ENCODE peak calls at places on chromosomes 1 and 21, in five cellular contexts. S is GM10248, T is Peyer's patch, U is mucosa of descending colon, Q is activated B cell treated with CpG ODN at 0.5 μM for 24 hours. N is an unnamed sample.

GRCh38 chr1:1543706-1544099 is 3.3 kb upstream of the TMEM240 start:
- DNase-seq in S (no peak), Q (no peak), T (peak), U (no peak), N (no peak)

GRCh38 chr1:35085421-35085820 is 6.2 kb downstream of the ZMYM1 start:
- DNase-seq in U (no peak), Q (no peak), T (no peak), S (no peak), N (no peak)

GRCh38 chr1:156750932-156751723 is at the start of gene HDGF:
- DNase-seq in U (peak), S (no peak), T (peak), Q (peak), N (no peak)

GRCh38 chr1:17177654-17178053 is 27.3 kb upstream of the PADI1 start:
- DNase-seq in S (no peak), T (no peak), U (no peak), Q (no peak), N (no peak)

GRCh38 chr1:161054805-161055204 is 9.0 kb upstream of the USF1 start:
- DNase-seq in S (no peak), T (no peak), Q (no peak), U (no peak), N (no peak)

GRCh38 chr1:230307213-230307612 is 118.9 kb downstream of the PGBD5 start:
- DNase-seq in Q (no peak), U (no peak), S (no peak), T (no peak), N (no peak)

GRCh38 chr1:162690672-162691434 is 58.6 kb downstream of the DDR2 start:
- DNase-seq in Q (no peak), U (no peak), T (no peak), S (no peak), N (no peak)

GRCh38 chr1:107912614-107913013 is 52.4 kb downstream of the VAV3 start:
- DNase-seq in S (no peak), Q (no peak), T (no peak), U (no peak), N (no peak)

GRCh38 chr21:34690793-34691175 is 22.0 kb downstream of the CLIC6 start:
- DNase-seq in U (no peak), T (no peak), Q (no peak), S (no peak), N (no peak)

GRCh38 chr21:34687065-34687464 is 18.3 kb downstream of the CLIC6 start:
- DNase-seq in U (no peak), T (no peak), S (no peak), Q (no peak), N (no peak)

GRCh38 chr21:34690041-34690792 is 21.4 kb downstream of the CLIC6 start:
- DNase-seq in U (no peak), S (no peak), Q (no peak), T (no peak), N (no peak)

GRCh38 chr21:34688715-34689114 is 19.9 kb downstream of the CLIC6 start:
- DNase-seq in U (no peak), T (no peak), Q (no peak), S (no peak), N (no peak)

GRCh38 chr21:34688145-34688544 is 19.4 kb downstream of the CLIC6 start:
- DNase-seq in S (no peak), T (no peak), Q (no peak), U (no peak), N (no peak)
- TF ChIP-seq CTCF in S (peak), T (no peak), Q (no peak), U (no peak), N (no peak)

DNA sequence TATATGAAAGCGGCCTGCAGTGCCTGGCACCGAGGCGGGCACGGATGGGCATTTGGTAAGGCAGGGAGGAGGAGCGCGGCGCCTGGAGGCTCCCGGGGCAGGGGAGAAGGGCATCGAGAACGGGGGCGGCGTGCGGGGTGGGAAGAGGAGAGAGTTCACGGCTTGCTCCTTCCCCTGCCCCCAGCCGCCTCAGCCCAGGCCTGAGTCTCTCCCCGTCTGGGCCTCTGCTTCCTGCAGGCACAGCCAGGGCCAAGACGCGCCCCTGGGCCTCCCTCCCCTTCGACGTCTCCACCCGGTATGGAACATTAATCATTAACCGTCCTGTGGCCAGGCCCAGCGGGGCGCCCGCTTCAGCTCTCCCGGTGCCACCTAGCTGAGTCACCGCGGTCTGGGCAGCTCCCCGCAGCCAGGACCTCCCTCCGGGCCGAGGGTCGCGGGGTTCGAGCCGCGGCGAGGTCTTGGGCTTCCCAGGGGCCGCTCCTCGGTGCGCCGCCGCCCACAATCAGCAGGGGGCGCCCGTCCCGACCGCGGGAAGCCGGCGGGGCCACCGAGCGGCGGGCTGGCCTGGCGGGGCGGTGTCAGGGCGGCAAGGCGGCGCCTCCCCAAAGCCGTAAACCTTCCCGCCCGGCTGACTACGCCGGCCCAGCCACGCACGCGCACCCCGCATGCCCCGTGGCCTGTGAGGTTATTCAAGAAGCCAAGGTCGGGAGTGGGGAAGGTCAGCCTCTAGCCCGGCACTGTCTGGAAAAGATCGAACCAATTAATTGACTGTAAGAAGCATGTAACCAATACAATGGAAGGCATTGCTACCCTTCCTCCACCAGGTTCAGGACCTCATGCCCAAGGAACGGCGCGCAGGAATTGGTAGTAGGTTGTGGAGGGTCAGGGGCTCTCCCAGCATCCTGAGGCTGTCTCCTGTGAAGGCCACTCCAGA is 23.4 kb upstream of the RD3 start:
- DNase-seq in U (peak), T (peak), S (peak), Q (peak), N (peak)
- TF ChIP-seq CTCF in U (peak), T (peak), S (peak), Q (no peak), N (peak)

GRCh38 chr1:216114180-216114579 is 309.1 kb downstream of the USH2A start:
- DNase-seq in U (no peak), Q (no peak), S (no peak), T (no peak), N (no peak)

GRCh38 chr1:216124382-216124781 is 298.9 kb downstream of the USH2A start:
- DNase-seq in U (no peak), Q (no peak), T (no peak), S (no peak), N (no peak)

GRCh38 chr1:216119600-216119999 is 303.6 kb downstream of the USH2A start:
- DNase-seq in S (peak), U (no peak), T (no peak), Q (no peak), N (no peak)
- TF ChIP-seq CTCF in S (peak), U (no peak), T (peak), Q (no peak), N (peak)

GRCh38 chr1:25168193-25169071 is 63.9 kb downstream of the SYF2 start:
- DNase-seq in U (peak), Q (no peak), S (no peak), T (no peak), N (no peak)
- TF ChIP-seq CTCF in U (no peak), Q (no peak), S (no peak), T (peak), N (peak)

GRCh38 chr1:53592521-53592982 is 133.4 kb downstream of the DMRTB1 start:
- DNase-seq in U (peak), S (no peak), Q (no peak), T (no peak), N (no peak)

GRCh38 chr1:53594391-53595180 is 135.4 kb downstream of the DMRTB1 start:
- DNase-seq in U (no peak), S (no peak), Q (no peak), T (no peak), N (no peak)

GRCh38 chr1:53592985-53593757 is 134.0 kb downstream of the DMRTB1 start:
- DNase-seq in S (no peak), U (no peak), Q (no peak), T (no peak), N (no peak)

GRCh38 chr1:53591924-53592323 is 132.7 kb downstream of the DMRTB1 start:
- DNase-seq in U (no peak), S (no peak), Q (no peak), T (no peak), N (no peak)

GRCh38 chr1:53593758-53594380 is 134.7 kb downstream of the DMRTB1 start:
- DNase-seq in T (no peak), U (peak), S (no peak), Q (no peak), N (no peak)
- TF ChIP-seq CTCF in T (no peak), U (no peak), S (no peak), Q (no peak), N (peak)

GRCh38 chr1:100569888-100570287 is 31.9 kb downstream of the GPR88 start:
- DNase-seq in S (no peak), U (no peak), Q (no peak), T (no peak), N (no peak)

GRCh38 chr1:100580446-100580845 is 42.5 kb downstream of the GPR88 start:
- DNase-seq in Q (no peak), U (no peak), T (no peak), S (no peak), N (no peak)

GRCh38 chr1:100573960-100574359 is 36.0 kb downstream of the GPR88 start:
- DNase-seq in T (no peak), U (no peak), S (no peak), Q (no peak), N (no peak)

GRCh38 chr1:100578201-100578600 is 40.3 kb downstream of the GPR88 start:
- DNase-seq in Q (no peak), S (no peak), T (no peak), U (no peak), N (no peak)

DNA sequence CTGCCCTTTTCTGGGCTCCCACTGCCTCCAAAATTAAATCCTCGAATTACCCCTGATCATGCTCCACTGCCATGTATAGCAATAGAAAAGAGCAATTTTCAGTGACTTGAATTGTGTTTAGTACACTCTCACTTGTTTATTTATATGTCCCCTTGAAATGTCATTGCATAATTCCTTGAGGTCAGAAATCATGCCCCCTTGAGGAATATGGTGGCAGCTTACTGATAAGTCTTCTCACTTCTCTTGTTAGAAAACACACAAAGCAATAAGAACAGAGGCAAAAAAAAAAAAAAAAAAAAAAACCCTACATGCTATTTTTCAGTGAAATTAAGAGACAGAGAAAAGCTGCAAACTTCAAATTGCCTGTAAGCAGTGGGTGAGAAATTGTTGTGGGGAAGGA is 37.5 kb downstream of the GPR88 start:
- DNase-seq in Q (no peak), T (no peak), S (no peak), U (no peak), N (no peak)
- TF ChIP-seq CTCF in Q (no peak), T (no peak), S (no peak), U (no peak), N (no peak)

GRCh38 chr1:63189677-63190076 is 132.7 kb upstream of the FOXD3 start:
- DNase-seq in U (no peak), T (no peak), Q (no peak), S (no peak), N (no peak)
- TF ChIP-seq CTCF in U (no peak), T (no peak), Q (no peak), S (no peak), N (peak)

GRCh38 chr1:182270731-182271130 is 120.9 kb downstream of the GLUL start:
- DNase-seq in T (no peak), S (no peak), Q (no peak), U (no peak), N (no peak)

GRCh38 chr1:182264187-182264586 is 127.4 kb downstream of the GLUL start:
- DNase-seq in T (no peak), Q (no peak), U (no peak), S (no peak), N (no peak)

GRCh38 chr1:182268659-182269058 is 122.9 kb downstream of the GLUL start:
- DNase-seq in U (no peak), S (no peak), T (no peak), Q (no peak), N (no peak)

GRCh38 chr1:182263706-182264105 is 127.9 kb downstream of the GLUL start:
- DNase-seq in U (no peak), T (no peak), Q (no peak), S (no peak), N (no peak)

GRCh38 chr1:182269097-182269496 is 122.5 kb downstream of the GLUL start:
- DNase-seq in T (no peak), U (no peak), S (no peak), Q (no peak), N (no peak)
- TF ChIP-seq CTCF in T (no peak), U (no peak), S (no peak), Q (no peak), N (peak)

GRCh38 chr21:42257091-42257760 is 38.3 kb downstream of the ABCG1 start:
- DNase-seq in Q (no peak), S (no peak), T (no peak), U (no peak), N (no peak)

GRCh38 chr21:42260121-42260520 is 41.2 kb downstream of the ABCG1 start:
- DNase-seq in S (no peak), T (no peak), Q (no peak), U (no peak), N (no peak)

GRCh38 chr21:42258150-42258884 is 39.4 kb downstream of the ABCG1 start:
- DNase-seq in T (peak), Q (peak), U (peak), S (peak), N (no peak)

GRCh38 chr21:42256316-42256715 is 37.4 kb downstream of the ABCG1 start:
- DNase-seq in U (no peak), T (no peak), Q (no peak), S (no peak), N (no peak)

GRCh38 chr21:42258885-42259407 is 40.0 kb downstream of the ABCG1 start:
- DNase-seq in Q (no peak), U (no peak), T (no peak), S (no peak), N (no peak)
- TF ChIP-seq CTCF in Q (no peak), U (no peak), T (no peak), S (no peak), N (peak)

DNA sequence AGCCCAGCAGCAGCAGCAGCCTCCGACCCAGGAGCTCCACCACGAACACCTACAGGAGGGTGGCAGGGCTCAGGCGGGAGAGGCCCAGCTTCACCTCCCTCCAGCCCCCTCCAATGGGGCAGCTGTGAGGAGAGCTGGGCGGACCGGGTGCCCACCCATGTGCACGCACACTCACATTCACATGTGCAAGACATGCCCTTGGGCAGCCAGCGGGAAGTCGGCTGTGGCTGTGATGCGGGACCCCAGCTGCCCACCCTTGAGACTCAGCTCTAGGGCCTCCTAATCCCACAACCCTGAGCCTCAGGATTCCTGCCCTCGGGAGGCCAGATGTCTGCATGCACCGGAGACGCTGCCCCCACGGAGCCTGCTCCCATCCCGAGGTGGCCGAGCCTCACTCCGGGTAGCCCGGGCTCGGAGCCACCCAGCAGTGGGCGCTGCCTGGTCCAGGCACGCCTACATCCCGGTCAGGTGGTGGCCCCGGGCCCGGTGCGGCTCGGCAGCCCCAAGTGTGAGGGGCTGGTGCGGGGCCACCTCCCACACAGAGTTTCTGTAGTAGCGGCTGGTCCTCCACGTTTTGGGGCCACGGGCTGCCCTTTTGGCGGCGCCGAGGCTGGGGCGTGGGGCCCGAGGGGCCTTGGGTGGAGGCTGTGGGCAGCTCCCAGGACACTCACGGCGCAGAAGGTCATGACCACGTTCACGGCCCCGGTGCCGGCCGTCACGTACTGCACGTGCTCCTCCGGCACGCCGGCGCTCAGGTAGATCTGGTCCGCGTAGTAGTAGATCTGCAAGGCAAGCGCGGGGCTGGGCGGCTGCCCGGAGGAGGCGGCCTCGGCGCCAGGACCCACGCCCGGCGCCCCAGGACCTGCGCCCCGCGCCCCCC is 12.9 kb upstream of the SLC2A7 start:
- DNase-seq in Q (no peak), U (no peak), T (no peak), S (no peak), N (no peak)
- TF ChIP-seq CTCF in Q (no peak), U (no peak), T (no peak), S (no peak), N (no peak)

N was measured in type B pancreatic cell.